ENCODE peak calls at places on chromosomes 12 and 14, in five cellular contexts. Z, T, B, H and P are unnamed samples.

GRCh38 chr12:93725531-93725930 is 48.4 kb downstream of the CRADD start:
- DNase-seq in Z (no peak), H (no peak), B (no peak), T (no peak), P (no peak)

GRCh38 chr12:125001636-125002035 is 8.2 kb downstream of the BRI3BP start:
- DNase-seq in H (no peak), Z (no peak), T (no peak), B (no peak), P (no peak)

GRCh38 chr14:30214456-30215090 is 286.9 kb upstream of the PRKD1 start:
- DNase-seq in Z (peak; percentile 46), T (no peak), H (peak; percentile 8), B (peak; percentile 75), P (no peak)

GRCh38 chr12:65781681-65782269 is 42.5 kb upstream of the HMGA2 start:
- DNase-seq in T (no peak), B (no peak), H (no peak), Z (no peak), P (no peak)

GRCh38 chr12:115998119-115998633 is 279.3 kb downstream of the MED13L start:
- DNase-seq in T (no peak), H (no peak), B (peak; percentile 24), Z (peak; percentile 53), P (no peak)

GRCh38 chr14:105060751-105061427 is 4.3 kb downstream of the GPR132 start:
- DNase-seq in B (no peak), H (no peak), T (peak; percentile 52), Z (no peak), P (no peak)

GRCh38 chr12:77324763-77325468 is 259.5 kb upstream of the E2F7 start:
- DNase-seq in B (peak; percentile 33), T (peak; percentile 76), H (no peak), Z (peak; percentile 61), P (peak; percentile 57)

GRCh38 chr14:99479160-99479902 is 1.3 kb downstream of the SETD3 start:
- DNase-seq in T (no peak), H (no peak), Z (no peak), B (no peak), P (no peak)

GRCh38 chr12:54381136-54381535 is 3.4 kb downstream of the ZNF385A start:
- DNase-seq in T (no peak), H (no peak), Z (no peak), B (no peak), P (no peak)

GRCh38 chr12:54386781-54387467 is 2.4 kb upstream of the ZNF385A start:
- DNase-seq in H (no peak), T (no peak), B (no peak), Z (peak; percentile 53), P (no peak)

GRCh38 chr12:54385251-54385914 is 850 bp upstream of the ZNF385A start:
- DNase-seq in T (no peak), H (no peak), Z (no peak), B (no peak), P (peak; percentile 59)

GRCh38 chr12:54383041-54383609 is 1.4 kb downstream of the ZNF385A start:
- DNase-seq in H (no peak), B (no peak), Z (peak; percentile 79), T (no peak), P (no peak)

DNA sequence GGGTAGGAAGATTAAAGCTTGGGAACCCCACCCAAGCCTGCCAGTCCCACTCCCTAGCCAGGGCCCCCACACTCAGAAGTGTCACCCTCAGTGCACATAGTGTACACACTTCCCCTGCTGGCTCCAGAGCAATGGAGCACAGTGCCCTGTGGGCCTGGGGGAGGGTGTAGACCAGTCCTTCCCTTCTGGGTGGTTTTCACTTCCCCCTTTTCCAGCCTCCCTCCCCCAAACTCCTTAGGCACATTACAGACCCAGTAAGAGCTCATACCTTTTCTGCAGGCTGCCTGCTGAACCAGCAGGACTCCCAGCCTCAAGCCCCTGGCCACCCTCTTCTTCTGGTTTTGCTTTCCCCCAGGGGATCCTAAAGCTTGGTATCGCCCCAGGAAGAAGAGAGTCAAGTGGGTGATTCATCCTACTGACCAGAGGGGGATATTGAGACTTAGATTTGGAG is at the start of gene ZNF385A:
- DNase-seq in B (no peak), T (no peak), H (no peak), Z (no peak), P (no peak)
- TF ChIP-seq TAF1 in B (no peak), T (no peak), H (no peak), Z (no peak), P (no peak)

GRCh38 chr14:100693877-100694578 is 32.7 kb upstream of the DLK1 start:
- DNase-seq in Z (no peak), T (no peak), B (no peak), H (no peak), P (no peak)

GRCh38 chr14:100691395-100692025 is 35.2 kb upstream of the DLK1 start:
- DNase-seq in H (no peak), B (no peak), T (no peak), Z (no peak), P (no peak)

GRCh38 chr14:100692256-100692655 is 34.4 kb upstream of the DLK1 start:
- DNase-seq in T (no peak), Z (no peak), H (no peak), B (no peak), P (no peak)

GRCh38 chr14:100694579-100695422 is 31.9 kb upstream of the DLK1 start:
- DNase-seq in T (no peak), B (no peak), H (no peak), Z (no peak), P (no peak)

DNA sequence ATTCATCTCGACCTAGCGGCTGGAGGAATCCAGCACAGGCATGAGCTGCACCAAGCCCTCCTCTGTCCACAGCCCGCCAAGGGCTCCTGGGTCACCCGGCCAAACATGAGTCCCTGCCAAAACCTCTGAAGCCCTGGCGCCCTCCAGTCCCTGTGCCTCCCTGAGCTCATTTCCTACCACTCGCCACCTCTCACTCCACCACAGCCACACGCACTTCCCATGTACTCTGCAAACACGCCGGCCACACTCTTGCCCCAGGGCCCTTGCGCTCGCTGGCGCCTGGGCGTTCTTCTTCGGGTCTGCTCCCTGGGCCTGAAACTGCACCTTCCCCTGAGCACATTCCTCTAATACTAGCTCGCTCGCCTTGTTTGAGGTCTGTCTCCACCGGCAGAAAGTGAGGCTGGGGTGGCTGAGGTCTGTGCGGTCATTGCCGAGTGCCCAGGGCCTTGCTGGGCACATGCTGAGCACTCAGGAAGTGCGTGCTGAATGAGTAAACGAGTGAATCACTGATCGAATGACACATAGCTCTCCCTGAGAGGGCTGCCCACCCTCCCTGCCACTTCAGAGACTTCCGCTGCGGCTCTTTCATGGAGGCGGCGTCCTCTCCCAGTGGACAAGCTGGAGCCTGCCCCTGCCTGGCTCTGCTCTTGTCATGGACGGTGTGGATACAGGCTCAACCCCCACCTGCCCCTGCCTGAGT is 33.7 kb upstream of the DLK1 start:
- DNase-seq in T (no peak), B (peak; percentile 65), H (no peak), Z (no peak), P (no peak)
- TF ChIP-seq POLR2A in T (no peak), B (no peak), H (no peak), Z (no peak), P (no peak)

GRCh38 chr12:54356228-54356627 is 8.1 kb downstream of the GPR84 start:
- DNase-seq in Z (peak; percentile 46), H (no peak), T (no peak), B (no peak), P (no peak)

GRCh38 chr12:54352022-54352531 is 12.2 kb downstream of the GPR84 start:
- DNase-seq in T (no peak), B (no peak), H (no peak), Z (peak; percentile 90), P (no peak)

GRCh38 chr12:54355104-54355815 is 9.0 kb downstream of the GPR84 start:
- DNase-seq in Z (no peak), B (no peak), H (no peak), T (no peak), P (no peak)

GRCh38 chr12:54350743-54351142 is 13.5 kb downstream of the GPR84 start:
- DNase-seq in Z (no peak), H (no peak), T (no peak), B (no peak), P (no peak)

DNA sequence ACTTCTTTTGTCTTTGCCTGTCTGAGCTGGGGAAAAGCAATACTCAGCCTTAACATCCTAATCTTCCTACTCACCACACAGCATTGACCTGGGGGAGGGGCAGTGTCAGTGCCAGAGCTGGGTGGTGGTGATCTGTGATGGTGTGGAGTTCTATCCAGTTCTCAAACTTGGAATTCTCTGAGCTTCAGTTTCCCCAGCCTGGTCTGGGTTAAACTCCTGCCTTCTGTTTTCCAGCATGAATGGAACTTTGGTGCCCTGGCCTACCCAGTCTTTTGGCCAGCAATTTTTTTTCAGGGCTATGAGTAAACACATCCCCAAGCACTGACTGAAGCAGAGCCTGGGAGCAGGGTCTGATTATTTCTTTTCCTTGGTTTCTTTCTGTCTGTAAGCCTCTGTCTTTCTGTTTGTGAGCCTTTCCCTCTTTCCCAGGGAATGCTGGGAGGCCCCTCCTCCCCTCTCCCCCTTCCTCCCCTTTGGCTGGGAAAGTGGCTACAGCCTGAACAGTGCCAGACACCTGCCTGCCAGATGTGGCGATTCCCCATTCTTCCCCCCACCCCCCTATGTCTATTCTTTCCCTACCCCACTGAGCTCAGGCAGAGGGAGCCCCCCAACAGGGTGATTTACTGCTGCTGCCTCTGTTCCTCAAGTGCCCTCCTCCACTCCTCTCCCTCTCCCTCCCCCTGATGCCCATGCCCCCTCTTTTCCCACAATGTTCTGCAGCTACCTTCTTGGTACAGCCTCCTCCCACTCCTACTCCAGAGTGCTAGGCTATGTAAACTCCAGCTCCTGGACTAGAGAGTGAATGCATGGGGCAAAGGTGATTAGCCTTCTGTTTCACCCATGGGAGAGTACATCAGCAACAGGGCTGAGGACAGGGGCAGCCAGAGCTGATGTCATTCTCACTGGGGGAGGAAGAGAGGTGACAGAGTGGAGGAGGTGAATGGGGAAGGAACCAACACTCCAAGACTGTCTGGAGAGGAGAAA is 11.1 kb downstream of the GPR84 start:
- DNase-seq in B (no peak), H (no peak), Z (peak; percentile 72), T (no peak), P (no peak)
- TF ChIP-seq TAF1 in B (no peak), H (no peak), Z (no peak), T (no peak), P (no peak)

GRCh38 chr14:68793734-68794129 is 865 bp upstream of the ZFP36L1 start:
- DNase-seq in B (no peak), T (no peak), Z (peak; percentile 54), H (no peak), P (no peak)

GRCh38 chr14:68792830-68793733 is at the start of gene ZFP36L1:
- DNase-seq in B (peak; percentile 89), Z (peak; percentile 91), H (peak; percentile 85), T (peak; percentile 58), P (no peak)

GRCh38 chr14:68790656-68791077 is 2.2 kb downstream of the ZFP36L1 start:
- DNase-seq in H (no peak), Z (no peak), B (no peak), T (no peak), P (no peak)

GRCh38 chr14:68791078-68791983 is 1.5 kb downstream of the ZFP36L1 start:
- DNase-seq in B (no peak), Z (peak; percentile 37), T (no peak), H (no peak), P (no peak)

DNA sequence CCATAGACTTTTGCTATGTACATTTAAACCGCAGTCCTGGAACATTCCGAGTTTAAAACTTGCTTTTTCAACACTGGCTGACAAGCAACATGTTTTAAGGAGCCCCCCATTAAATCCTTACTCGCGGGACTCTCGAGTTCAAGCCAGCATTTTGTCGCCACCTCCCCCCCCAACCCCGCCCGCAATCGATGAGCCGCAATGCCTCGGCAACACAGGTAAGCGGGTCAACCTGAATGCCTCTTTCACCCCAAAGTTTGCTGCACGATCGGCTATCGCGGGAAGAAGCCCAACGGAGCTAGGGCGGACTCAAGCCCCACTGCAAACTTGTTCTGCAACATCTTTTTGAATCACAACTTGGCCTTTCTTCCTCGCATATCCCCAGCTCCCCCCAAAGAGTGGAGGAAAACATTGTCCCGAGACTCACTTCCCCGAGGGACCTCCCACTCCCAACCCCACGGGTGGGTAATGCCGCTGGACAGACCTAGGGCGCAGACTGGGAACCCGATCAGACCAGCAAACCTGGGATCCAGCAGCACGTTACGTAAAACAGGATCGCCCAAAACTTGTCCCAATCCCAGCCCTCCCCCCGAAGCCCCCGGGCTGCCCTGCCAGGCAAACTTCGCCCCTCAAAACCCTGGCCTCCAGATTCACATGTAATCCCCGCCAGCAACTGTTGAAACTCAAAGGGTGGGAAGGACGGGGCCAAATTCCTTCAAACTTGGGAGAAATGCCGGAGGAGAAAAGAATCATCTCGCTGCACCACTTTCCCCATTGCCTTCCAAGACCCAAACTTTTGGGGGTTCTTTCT is 641 bp downstream of the ZFP36L1 start:
- DNase-seq in B (no peak), T (no peak), Z (peak; percentile 34), H (no peak), P (no peak)
- TF ChIP-seq POLR2A in B (no peak), T (no peak), Z (no peak), H (peak; percentile 49), P (no peak)